ENCODE peak calls at places on chromosomes 12 and 14, in six cellular contexts. N, K, A, P, Z and D are unnamed samples.

GRCh38 chr14:24081739-24082204 is 10.4 kb downstream of the CPNE6 start:
- DNase-seq in Z (no peak), P (no peak), A (no peak), K (peak; percentile 40), N (no peak), D (no peak)

GRCh38 chr12:43858991-43859390 is 23.1 kb downstream of the TMEM117 start:
- DNase-seq in Z (no peak), K (no peak), A (no peak), N (no peak), P (no peak), D (no peak)

GRCh38 chr14:30194769-30195168 is 267.1 kb upstream of the PRKD1 start:
- DNase-seq in N (no peak), P (peak; percentile 7), A (no peak), K (no peak), Z (no peak), D (no peak)

GRCh38 chr12:91870872-91871707 is 274.6 kb downstream of the BTG1 start:
- DNase-seq in P (no peak), N (no peak), K (no peak), A (no peak), Z (no peak), D (no peak)

GRCh38 chr14:59252772-59253500 is 64.5 kb downstream of the DAAM1 start:
- DNase-seq in A (no peak), Z (no peak), N (no peak), K (no peak), P (no peak), D (no peak)

GRCh38 chr12:580813-581212 is 82.4 kb downstream of the NINJ2 start:
- DNase-seq in P (no peak), Z (no peak), N (no peak), K (no peak), A (no peak), D (no peak)

GRCh38 chr12:43338848-43339526 is 213.0 kb downstream of the ADAMTS20 start:
- DNase-seq in Z (peak; percentile 76), K (peak; percentile 63), N (peak; percentile 16), P (peak; percentile 70), A (no peak), D (peak; percentile 62)

GRCh38 chr12:93803408-93803807 is 126.2 kb downstream of the CRADD start:
- DNase-seq in K (peak; percentile 10), P (no peak), N (no peak), A (no peak), Z (peak; percentile 37), D (peak; percentile 60)

GRCh38 chr14:49134940-49135339 is 451.2 kb downstream of the RPS29 start:
- DNase-seq in A (peak; percentile 14), Z (no peak), N (peak; percentile 0), K (peak; percentile 29), P (peak; percentile 15), D (no peak)

GRCh38 chr12:82963961-82964360 is 277.3 kb downstream of the TMTC2 start:
- DNase-seq in Z (no peak), N (no peak), K (peak; percentile 44), P (no peak), A (no peak), D (no peak)

GRCh38 chr12:98736352-98737326 is 91.5 kb downstream of the APAF1 start:
- DNase-seq in N (no peak), Z (no peak), P (peak; percentile 51), A (no peak), K (peak; percentile 50), D (peak; percentile 52)

GRCh38 chr12:3222306-3222705 is 145.1 kb downstream of the TSPAN9 start:
- DNase-seq in K (no peak), A (no peak), Z (no peak), P (no peak), N (no peak), D (no peak)

GRCh38 chr14:76957224-76957881 is 71.2 kb downstream of the IRF2BPL start:
- DNase-seq in K (no peak), A (no peak), Z (no peak), N (no peak), P (no peak), D (no peak)

GRCh38 chr14:104390941-104391901 is 188.3 kb upstream of the C14orf180 start:
- DNase-seq in N (no peak), A (no peak), K (no peak), P (no peak), Z (no peak), D (no peak)

GRCh38 chr14:103562135-103562384 is 397 bp downstream of the BAG5 start:
- DNase-seq in P (peak; percentile 20), Z (no peak), N (no peak), K (no peak), A (peak; percentile 57), D (no peak)

GRCh38 chr12:106910202-106910601 is 45.5 kb upstream of the TMEM263 start:
- DNase-seq in K (no peak), Z (peak; percentile 54), N (no peak), P (no peak), A (peak; percentile 52), D (no peak)

GRCh38 chr12:85872497-85873091 is 1.5 kb upstream of the NTS start:
- DNase-seq in A (peak; percentile 67), K (peak; percentile 71), P (peak; percentile 81), N (peak; percentile 50), Z (peak; percentile 73), D (peak; percentile 74)

GRCh38 chr14:54175298-54175942 is 218.8 kb upstream of the BMP4 start:
- DNase-seq in A (peak; percentile 65), N (peak; percentile 78), P (peak; percentile 100), Z (peak; percentile 42), K (peak; percentile 83), D (peak; percentile 88)

GRCh38 chr12:97380440-97380839 is 82.2 kb upstream of the RMST start:
- DNase-seq in N (no peak), Z (no peak), A (no peak), P (no peak), K (no peak), D (no peak)

GRCh38 chr14:60777856-60778578 is 43.5 kb downstream of the MNAT1 start:
- DNase-seq in P (peak; percentile 91), A (no peak), K (no peak), Z (no peak), N (no peak), D (no peak)

GRCh38 chr12:101929365-101930041 is 52.1 kb downstream of the DRAM1 start:
- DNase-seq in K (no peak), N (no peak), A (no peak), P (no peak), Z (no peak), D (no peak)

GRCh38 chr14:77270361-77271112 is 469 bp downstream of the NGB start:
- DNase-seq in K (peak; percentile 39), P (no peak), A (no peak), N (no peak), Z (no peak), D (no peak)

GRCh38 chr12:11662369-11662768 is 12.9 kb downstream of the ETV6 start:
- DNase-seq in A (no peak), N (no peak), P (no peak), Z (no peak), K (no peak), D (no peak)

GRCh38 chr12:26808766-26809460 is 24.1 kb downstream of the ITPR2 start:
- DNase-seq in K (no peak), N (no peak), Z (no peak), A (no peak), P (no peak), D (no peak)

GRCh38 chr14:53509845-53510244 is 356.7 kb upstream of the DDHD1 start:
- DNase-seq in Z (no peak), P (no peak), K (no peak), A (no peak), N (no peak), D (peak; percentile 74)

GRCh38 chr12:102005256-102005655 is 56.5 kb downstream of the WASHC3 start:
- DNase-seq in K (peak; percentile 46), P (no peak), Z (no peak), N (no peak), A (no peak), D (no peak)

GRCh38 chr14:61527325-61528100 is 167.8 kb upstream of the HIF1A start:
- DNase-seq in P (peak; percentile 85), K (no peak), A (no peak), N (no peak), Z (no peak), D (peak; percentile 61)

DNA sequence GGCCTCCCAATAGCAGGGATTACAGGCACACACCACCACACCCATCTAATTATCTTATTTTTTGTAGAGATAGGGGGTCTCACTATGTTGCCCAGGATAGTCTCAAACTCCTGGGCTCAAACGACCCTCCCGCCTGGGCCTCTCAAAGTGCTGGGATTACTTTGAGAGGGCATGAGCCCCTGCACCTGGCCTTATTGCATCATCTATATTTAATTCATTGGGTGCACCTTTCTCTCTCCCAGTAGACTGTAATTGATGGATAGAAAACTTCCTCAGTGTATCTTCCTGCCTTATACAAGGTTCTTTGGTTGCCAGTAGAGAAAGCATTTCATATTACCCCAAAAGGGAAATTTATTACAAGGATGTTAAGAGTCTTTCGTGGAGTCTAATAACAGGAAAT is 8.9 kb upstream of the MORN3 start:
- DNase-seq in N (no peak), Z (no peak), P (no peak), K (no peak), A (no peak), D (no peak)
- H3K27ac ChIP-seq in N (no peak overlapping the region), Z (no peak overlapping the region), P (no peak overlapping the region), K (no peak overlapping the region), A (no peak overlapping the region), D (no peak overlapping the region)

DNA sequence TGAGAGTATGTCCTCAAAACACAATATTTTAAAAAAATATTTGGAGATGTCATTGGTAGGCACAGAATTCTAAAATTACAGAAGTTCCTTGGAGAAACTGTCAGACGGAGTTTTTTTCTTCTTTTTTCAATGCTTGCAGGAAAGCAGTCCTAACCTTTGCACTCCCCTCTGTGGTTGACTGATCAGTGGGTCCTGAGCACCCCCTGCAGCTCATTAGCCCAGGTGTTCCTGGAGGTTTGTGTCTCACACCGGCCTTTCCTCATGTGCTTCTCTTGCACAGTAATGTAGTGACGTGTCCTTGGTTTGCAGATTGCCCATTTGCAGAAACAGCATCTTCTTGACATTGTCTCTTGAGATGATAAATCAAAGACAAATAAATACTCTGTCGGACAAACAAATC is 513.0 kb downstream of the TMEM121 start:
- DNase-seq in N (peak; percentile 7), P (peak; percentile 32), A (no peak), Z (no peak), K (no peak), D (no peak)
- TF ChIP-seq CTCF in N (peak; percentile 47), P (peak; percentile 40), A (no peak), Z (no peak), K (no peak), D (no peak)

GRCh38 chr12:110022980-110023633 is 23.9 kb downstream of the ANKRD13A start:
- DNase-seq in K (peak; percentile 7), Z (no peak), A (no peak), N (no peak), P (no peak), D (no peak)
- TF ChIP-seq EZH2phosphoT487 in K (no peak), Z (no peak), A (no peak), N (no peak), P (no peak), D (no peak)

DNA sequence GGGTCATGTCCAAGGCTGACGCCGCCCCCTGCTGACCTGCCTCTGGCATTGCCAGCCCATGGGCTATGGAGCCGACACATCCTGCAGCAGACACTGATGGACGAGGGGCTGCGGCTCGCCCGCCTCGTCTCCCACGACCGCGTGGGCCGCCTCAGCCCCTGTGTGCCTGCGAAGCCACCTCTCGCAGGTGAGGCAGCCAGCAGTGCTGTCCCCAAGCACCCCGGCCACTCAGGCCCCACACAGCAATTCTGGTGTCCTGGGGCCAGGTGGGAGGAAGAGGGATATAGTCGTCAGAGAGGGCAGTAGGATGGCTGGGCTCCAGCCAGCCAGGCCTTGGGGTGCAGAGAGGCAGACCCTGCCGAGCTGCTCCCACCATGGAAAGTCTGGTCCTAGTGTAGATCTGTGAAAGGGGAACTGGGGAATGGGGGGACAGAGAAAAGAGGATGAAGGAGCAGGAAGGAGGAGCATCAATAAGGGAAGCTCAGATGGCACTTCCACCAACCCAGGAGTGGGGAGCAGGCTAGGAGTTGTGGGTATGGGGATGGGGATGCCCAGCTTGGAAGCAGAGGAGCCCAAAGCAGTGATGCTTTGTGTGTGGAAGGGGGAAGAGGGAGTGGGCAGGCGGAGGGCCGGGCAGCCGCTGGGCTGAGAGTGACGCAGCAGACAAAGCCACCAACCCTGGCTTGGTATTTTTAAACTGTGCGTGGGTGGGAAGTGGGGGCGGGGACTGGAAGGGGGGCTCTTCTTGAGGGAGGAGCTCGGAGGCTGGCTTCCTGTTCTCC is 4.7 kb downstream of the NAB2 start:
- DNase-seq in N (no peak), K (peak; percentile 70), P (peak; percentile 33), Z (peak; percentile 29), A (peak; percentile 55), D (peak; percentile 77)
- H3K27ac ChIP-seq in N (peak overlapping the region; percentile 83), K (no peak overlapping the region), P (no peak overlapping the region), Z (no peak overlapping the region), A (peak overlapping the region; percentile 6), D (peak overlapping the region; percentile 79)